ENCODE peak calls at places on chromosome 13, in nine cellular contexts. F is CD4-positive, CD25-positive, alpha-beta regulatory T cell; N is fibroblast of lung; Z is colonic mucosa; B is heart right ventricle; L is pancreas; C is neural progenitor cell; O is tibial artery; I is psoas muscle. E is an unnamed sample. For H3K36me3 and H3K27me3, the result is how much of the 10 kb centered on the place peaks cover.

GRCh38 chr13:30119476-30119875 is 187.9 kb downstream of the KATNAL1 start:
- DNase-seq in F (peak), N (peak), Z (no peak), B (no peak), L (no peak), C (no peak), O (no peak), I (no peak), E (no peak)

GRCh38 chr13:37014609-37015008 is 14.0 kb downstream of the EXOSC8 start:
- DNase-seq in F (no peak), N (peak), Z (no peak), B (no peak), L (no peak), C (no peak), O (no peak), I (no peak), E (no peak)

GRCh38 chr13:44396963-44397580 is 23.4 kb downstream of the SERP2 start:
- DNase-seq in F (no peak), N (peak), Z (no peak), B (peak), L (no peak), C (peak), O (no peak), I (no peak), E (no peak)

GRCh38 chr13:48398450-48399095 is 14.3 kb downstream of the LPAR6 start:
- DNase-seq in F (no peak), N (no peak), Z (no peak), B (no peak), L (no peak), C (no peak), O (no peak), I (no peak), E (no peak)

GRCh38 chr13:41505209-41505835 is 48.0 kb downstream of the RGCC start:
- DNase-seq in F (no peak), N (peak), Z (no peak), B (no peak), L (no peak), C (no peak), O (no peak), I (no peak), E (no peak)

GRCh38 chr13:85616275-85616674 is 182.9 kb downstream of the SLITRK6 start:
- DNase-seq in F (no peak), N (peak), Z (no peak), B (no peak), L (no peak), C (no peak), O (no peak), I (no peak), E (no peak)

GRCh38 chr13:20439261-20439660 is 86.4 kb downstream of the CRYL1 start:
- DNase-seq in F (no peak), N (no peak), Z (no peak), B (no peak), L (no peak), C (no peak), O (no peak), I (no peak), E (no peak)

GRCh38 chr13:106393776-106394175 is 141.7 kb downstream of the EFNB2 start:
- DNase-seq in F (no peak), N (no peak), Z (no peak), B (no peak), L (no peak), C (no peak), O (no peak), I (no peak), E (no peak)

GRCh38 chr13:40120288-40120687 is 464.8 kb downstream of the COG6 start:
- DNase-seq in F (no peak), N (peak), Z (no peak), B (no peak), L (no peak), C (no peak), O (no peak), I (no peak), E (no peak)

GRCh38 chr13:110433014-110433413 is 125.9 kb downstream of the COL4A2 start:
- DNase-seq in F (no peak), N (no peak), Z (no peak), B (peak), L (no peak), C (no peak), O (peak), I (peak), E (no peak)

GRCh38 chr13:110431425-110431824 is 124.3 kb downstream of the COL4A2 start:
- DNase-seq in F (no peak), N (no peak), Z (no peak), B (no peak), L (no peak), C (no peak), O (no peak), I (no peak), E (no peak)

GRCh38 chr13:110432522-110432921 is 125.4 kb downstream of the COL4A2 start:
- DNase-seq in F (no peak), N (no peak), Z (no peak), B (no peak), L (no peak), C (no peak), O (no peak), I (no peak), E (no peak)

GRCh38 chr13:110430391-110431338 is 123.6 kb downstream of the COL4A2 start:
- DNase-seq in F (no peak), N (no peak), Z (no peak), B (no peak), L (no peak), C (no peak), O (no peak), I (no peak), E (no peak)

DNA sequence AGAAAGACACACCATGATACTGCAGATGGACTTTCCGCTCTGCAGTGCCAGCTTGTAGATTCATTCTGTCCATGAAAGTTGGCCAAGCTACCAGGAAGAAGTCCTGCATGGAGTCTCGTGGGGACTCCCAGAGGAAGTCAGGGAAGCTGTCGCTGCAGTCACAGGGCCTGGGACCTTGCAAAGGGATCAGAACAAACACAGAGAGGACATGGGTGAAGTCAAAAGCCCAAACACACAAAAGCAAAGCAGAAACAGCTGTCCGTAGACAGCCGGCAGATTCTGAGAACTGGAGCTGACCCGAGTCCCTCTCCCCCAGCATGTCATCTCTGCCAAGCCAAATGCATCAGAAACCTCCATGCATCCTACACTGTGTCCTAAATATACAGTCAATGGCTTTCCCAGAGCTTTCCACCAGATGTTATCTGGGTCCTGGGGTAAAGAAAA is 124.8 kb downstream of the COL4A2 start:
- DNase-seq in F (no peak), N (no peak), Z (no peak), B (peak), L (no peak), C (no peak), O (no peak), I (no peak), E (no peak)
- H3K36me3 ChIP-seq in F (under half), N (under half), Z (under half), B (half or more), L (under half), C (under half), O (half or more), I (under half), E (under half)

DNA sequence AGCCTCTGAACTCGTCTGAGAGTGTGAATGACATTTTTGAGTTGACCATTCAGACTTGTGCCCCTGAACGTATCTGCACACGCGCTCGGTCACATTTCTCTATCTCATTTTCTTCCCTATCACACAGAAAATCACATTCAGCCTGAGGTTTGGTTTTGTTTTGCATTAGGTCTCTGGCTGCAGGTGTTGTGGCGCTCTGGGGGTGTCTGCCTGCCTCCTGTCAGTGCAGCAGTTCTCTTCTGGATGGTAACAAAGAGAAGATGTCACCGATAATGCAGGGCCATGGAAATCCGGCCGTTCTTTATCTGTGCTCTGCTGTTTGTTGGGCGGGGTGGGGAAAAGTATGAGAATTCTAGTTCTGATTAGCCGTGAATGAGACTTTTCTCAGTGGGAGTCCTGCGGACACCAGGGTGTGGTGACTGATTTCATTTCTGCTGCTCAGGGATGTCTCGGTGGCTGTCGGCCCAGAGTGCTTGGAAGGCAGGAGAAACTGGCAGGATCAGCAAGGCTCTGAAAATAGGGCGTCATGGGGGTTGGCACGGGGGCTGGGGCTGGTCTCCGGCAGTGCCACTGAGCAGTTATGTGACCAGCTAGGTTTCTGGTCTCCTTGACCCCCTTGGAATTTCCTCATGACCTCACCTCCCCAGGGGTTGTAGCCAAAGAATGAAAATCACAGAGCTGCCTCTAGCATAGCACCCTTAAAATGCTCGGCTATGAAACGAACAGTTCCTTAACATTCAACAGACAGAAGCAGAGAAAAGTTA is 5.1 kb downstream of the RNF113B start:
- DNase-seq in F (no peak), N (peak), Z (no peak), B (peak), L (no peak), C (peak), O (peak), I (peak), E (no peak)
- H3K27ac ChIP-seq in F (no peak), N (peak), Z (peak), B (peak), L (peak), C (no peak), O (peak), I (peak), E (no peak)

GRCh38 chr13:34886987-34887386 is 55.1 kb upstream of the NBEA start:
- DNase-seq in F (no peak), N (no peak), Z (no peak), B (no peak), L (no peak), C (no peak), O (no peak), I (no peak), E (no peak)

GRCh38 chr13:34886476-34886875 is 55.6 kb upstream of the NBEA start:
- DNase-seq in F (no peak), N (no peak), Z (no peak), B (no peak), L (no peak), C (no peak), O (no peak), I (no peak), E (no peak)

GRCh38 chr13:34883381-34883780 is 58.7 kb upstream of the NBEA start:
- DNase-seq in F (no peak), N (no peak), Z (no peak), B (no peak), L (no peak), C (no peak), O (no peak), I (no peak), E (no peak)

DNA sequence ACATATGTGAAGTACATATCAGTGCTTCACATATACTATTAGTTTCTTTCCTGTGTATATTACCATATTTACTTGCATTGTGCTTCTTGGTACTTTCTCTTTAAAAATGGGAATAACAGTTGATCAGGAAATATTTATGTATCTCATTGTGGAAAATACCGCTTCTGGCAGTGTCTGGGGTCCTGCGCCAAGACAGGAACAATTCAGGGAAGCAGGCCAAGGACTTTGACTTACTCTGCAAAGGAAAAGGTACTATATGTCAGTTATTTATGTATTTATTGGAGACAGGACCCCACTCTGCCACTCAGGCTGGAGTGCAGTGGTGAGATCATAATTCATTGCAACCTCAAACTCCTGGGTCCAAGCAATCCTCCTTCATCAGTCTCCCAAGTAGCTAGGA is 57.7 kb upstream of the NBEA start:
- DNase-seq in F (no peak), N (no peak), Z (no peak), B (peak), L (no peak), C (no peak), O (no peak), I (no peak), E (no peak)
- H3K27me3 ChIP-seq in F (under half), N (under half), Z (under half), B (under half), L (under half), C (under half), O (under half), I (under half), E (under half)

DNA sequence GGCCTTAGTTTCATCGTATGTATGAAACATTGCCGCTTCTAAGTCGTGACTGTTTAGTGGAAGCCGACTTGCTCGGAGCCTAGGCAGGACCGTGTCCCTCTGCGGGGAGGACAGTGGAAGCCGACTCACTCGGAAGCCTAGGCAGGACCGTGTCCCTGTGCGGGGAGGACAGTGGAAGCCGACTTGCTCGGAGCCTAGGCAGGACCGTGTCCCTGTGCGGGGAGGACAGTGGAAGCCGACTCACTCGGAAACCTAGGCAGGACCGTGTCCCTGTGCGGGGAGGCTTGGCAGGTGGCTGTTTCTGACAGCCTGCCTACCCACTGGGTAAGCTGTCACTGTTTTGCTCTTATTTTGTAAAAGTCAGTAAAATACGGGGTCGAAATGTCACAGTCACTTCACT is 20.4 kb upstream of the DCUN1D2 start:
- DNase-seq in F (no peak), N (no peak), Z (no peak), B (no peak), L (no peak), C (no peak), O (no peak), I (no peak), E (no peak)
- H3K36me3 ChIP-seq in F (under half), N (under half), Z (under half), B (half or more), L (under half), C (under half), O (half or more), I (under half), E (under half)

GRCh38 chr13:108963276-108963810 is 333.9 kb downstream of the MYO16 start:
- DNase-seq in F (no peak), N (no peak), Z (no peak), B (no peak), L (no peak), C (no peak), O (no peak), I (no peak), E (no peak)
- H3K27ac ChIP-seq in F (no peak), N (no peak), Z (no peak), B (no peak), L (no peak), C (no peak), O (no peak), I (no peak), E (no peak)

DNA sequence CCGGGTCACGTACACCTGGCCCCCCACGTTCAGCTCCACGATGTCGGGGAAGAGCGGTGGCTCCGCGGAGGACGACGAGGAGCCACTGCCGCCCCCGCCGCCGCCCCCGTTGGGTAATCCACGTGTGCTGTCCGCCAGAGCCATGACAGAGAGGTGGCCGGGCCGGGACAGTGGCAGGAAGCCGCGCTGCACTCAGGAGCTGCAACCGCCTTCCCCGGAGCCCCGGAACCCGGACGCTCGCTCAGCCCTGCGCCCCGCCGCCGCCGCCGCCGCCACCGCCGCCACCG is 257 bp downstream of the KCTD12 start:
- DNase-seq in F (no peak), N (no peak), Z (no peak), B (no peak), L (no peak), C (no peak), O (no peak), I (no peak), E (no peak)
- H3K27me3 ChIP-seq in F (under half), N (under half), Z (under half), B (under half), L (under half), C (half or more), O (under half), I (under half), E (under half)

DNA sequence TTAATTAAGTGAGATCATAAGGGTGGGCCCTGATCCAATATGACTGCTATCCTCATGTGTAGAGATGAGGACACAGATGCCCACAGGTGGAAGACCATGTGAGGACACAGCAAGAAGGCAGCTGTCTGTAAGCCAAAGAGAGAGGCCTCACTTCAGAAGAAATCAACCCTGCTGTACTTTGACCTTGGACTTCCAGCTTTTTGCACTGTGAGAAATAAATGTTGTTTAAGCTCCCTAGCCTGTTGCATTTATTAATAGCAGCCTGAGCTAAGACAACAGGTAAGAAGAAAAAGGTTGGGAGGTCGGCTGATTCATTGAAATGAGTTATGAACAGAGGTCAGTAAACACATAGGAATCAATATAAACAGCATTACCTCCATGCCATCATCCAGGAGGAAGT is 14.8 kb downstream of the PARP4 start:
- DNase-seq in F (no peak), N (no peak), Z (no peak), B (no peak), L (no peak), C (no peak), O (no peak), I (no peak), E (no peak)
- H3K36me3 ChIP-seq in F (half or more), N (under half), Z (under half), B (half or more), L (half or more), C (under half), O (half or more), I (under half), E (under half)

GRCh38 chr13:95749545-95749944 is 72.6 kb downstream of the DNAJC3 start:
- DNase-seq in F (no peak), N (no peak), Z (no peak), B (no peak), L (no peak), C (no peak), O (no peak), I (no peak), E (no peak)
- H3K27ac ChIP-seq in F (no peak), N (no peak), Z (no peak), B (no peak), L (no peak), C (no peak), O (no peak), I (no peak), E (no peak)

GRCh38 chr13:112910016-112910415 is 59.0 kb upstream of the MCF2L start:
- DNase-seq in F (no peak), N (no peak), Z (no peak), B (no peak), L (no peak), C (no peak), O (no peak), I (no peak), E (no peak)
- H3K27me3 ChIP-seq in F (under half), N (under half), Z (under half), B (under half), L (under half), C (under half), O (under half), I (under half), E (under half)

GRCh38 chr13:110682746-110683145 is 23.2 kb downstream of the CARS2 start:
- DNase-seq in F (no peak), N (no peak), Z (no peak), B (no peak), L (no peak), C (no peak), O (no peak), I (no peak), E (no peak)
- H3K36me3 ChIP-seq in F (half or more), N (under half), Z (under half), B (half or more), L (under half), C (under half), O (half or more), I (under half), E (under half)